ENCODE peak calls at places on chromosomes 12 and 14, in eight cellular contexts. E is NB4; N is CD4-positive, alpha-beta memory T cell; H is activated CD4-positive, alpha-beta T cell treated with anti-CD3 and anti-CD28 coated beads, Interleukin-2, amount 50 U/mL, for 1 hour; Y is lower leg skin; W is ovary; R is renal cortical epithelial cell; G is left cardiac atrium. F is an unnamed sample.

GRCh38 chr12:116172224-116172849 is 105.2 kb downstream of the MED13L start:
- DNase-seq in E (no peak), N (peak; percentile 3), H (no peak), Y (no peak), W (no peak), R (no peak), G (no peak), F (no peak)

GRCh38 chr12:109140560-109140959 is 24.2 kb downstream of the ACACB start:
- DNase-seq in E (no peak), N (no peak), H (no peak), Y (no peak), W (no peak), R (no peak), G (no peak), F (no peak)

GRCh38 chr12:128864516-128865186 is 11.4 kb downstream of the GLT1D1 start:
- DNase-seq in E (no peak), N (no peak), H (no peak), Y (no peak), W (no peak), R (no peak), G (peak; percentile 57), F (no peak)

GRCh38 chr14:38546932-38547551 is 291.1 kb upstream of the CLEC14A start:
- DNase-seq in E (no peak), N (no peak), H (no peak), Y (no peak), W (no peak), R (no peak), G (no peak), F (no peak)

GRCh38 chr12:124617615-124618014 is 50.2 kb upstream of the NCOR2 start:
- DNase-seq in E (no peak), N (no peak), H (no peak), Y (no peak), W (no peak), R (no peak), G (peak; percentile 68), F (no peak)

GRCh38 chr12:70698345-70698744 is 61.1 kb upstream of the PTPRB start:
- DNase-seq in E (no peak), N (no peak), H (no peak), Y (no peak), W (no peak), R (no peak), G (no peak), F (no peak)

GRCh38 chr14:34693228-34693939 is 21.0 kb downstream of the CFL2 start:
- DNase-seq in E (peak; percentile 14), N (peak; percentile 18), H (no peak), Y (no peak), W (peak; percentile 21), R (no peak), G (peak; percentile 33), F (peak; percentile 25)

GRCh38 chr14:24441904-24442239 is 704 bp downstream of the SDR39U1 start:
- DNase-seq in E (no peak), N (no peak), H (no peak), Y (no peak), W (no peak), R (peak; percentile 40), G (no peak), F (no peak)

GRCh38 chr14:81529391-81529790 is 4.3 kb downstream of the SEL1L start:
- DNase-seq in E (no peak), N (no peak), H (no peak), Y (no peak), W (no peak), R (no peak), G (no peak), F (peak; percentile 88)

F was measured in fibroblast of the aortic adventitia.